ENCODE peak calls at places on chromosomes 11 and 22, in four cellular contexts. R, N, G and D are unnamed samples.

GRCh38 chr22:42326786-42327185 is 56.3 kb upstream of the TCF20 start:
- DNase-seq in R (no peak), N (no peak), G (no peak), D (no peak)

GRCh38 chr11:104433751-104434150 is 269.8 kb upstream of the PDGFD start:
- DNase-seq in R (no peak), N (no peak), G (no peak), D (no peak)

GRCh38 chr11:68998390-68998911 is 14.6 kb downstream of the MRGPRF start:
- DNase-seq in R (no peak), N (peak; percentile 8), G (no peak), D (no peak)

GRCh38 chr11:114340311-114341131 is 44.3 kb downstream of the NNMT start:
- DNase-seq in R (peak; percentile 38), N (peak; percentile 41), G (peak; percentile 55), D (peak; percentile 40)

GRCh38 chr11:117544431-117544830 is 216.8 kb downstream of the CEP164 start:
- DNase-seq in R (no peak), N (no peak), G (no peak), D (no peak)

GRCh38 chr11:43852057-43852636 is 28.5 kb upstream of the ALKBH3 start:
- DNase-seq in R (peak; percentile 67), N (peak; percentile 77), G (peak; percentile 57), D (peak; percentile 71)

GRCh38 chr22:45268958-45269844 is 15.5 kb upstream of the UPK3A start:
- DNase-seq in R (peak; percentile 86), N (peak; percentile 91), G (peak; percentile 98), D (peak; percentile 98)

GRCh38 chr11:35305670-35306382 is 113.5 kb downstream of the SLC1A2 start:
- DNase-seq in R (no peak), N (peak; percentile 65), G (peak; percentile 54), D (peak; percentile 41)

GRCh38 chr11:46273511-46274205 is 3.8 kb upstream of the CREB3L1 start:
- DNase-seq in R (no peak), N (no peak), G (no peak), D (no peak)

GRCh38 chr11:11992813-11993212 is 15.6 kb downstream of the DKK3 start:
- DNase-seq in R (no peak), N (no peak), G (no peak), D (no peak)

GRCh38 chr11:64107300-64107699 is 58.6 kb downstream of the MACROD1 start:
- DNase-seq in R (no peak), N (no peak), G (no peak), D (no peak)

GRCh38 chr11:499201-500076 is 7.6 kb downstream of the RNH1 start:
- DNase-seq in R (no peak), N (no peak), G (no peak), D (no peak)

GRCh38 chr11:27241316-27242122 is 121.5 kb downstream of the CCDC34 start:
- DNase-seq in R (no peak), N (no peak), G (no peak), D (no peak)

GRCh38 chr11:83836883-83837654 is 550.9 kb upstream of the CCDC90B start:
- DNase-seq in R (peak; percentile 26), N (peak; percentile 56), G (peak; percentile 17), D (peak; percentile 53)

GRCh38 chr11:122757201-122757600 is 81.1 kb upstream of the CRTAM start:
- DNase-seq in R (no peak), N (no peak), G (no peak), D (no peak)

GRCh38 chr22:40728731-40729189 is 49.5 kb downstream of the MCHR1 start:
- DNase-seq in R (no peak), N (no peak), G (peak; percentile 49), D (no peak)

GRCh38 chr11:113974741-113975470 is at the start of gene HTR3A:
- DNase-seq in R (peak; percentile 62), N (peak; percentile 63), G (no peak), D (peak; percentile 73)

GRCh38 chr11:122743949-122744876 is 88.7 kb downstream of the UBASH3B start:
- DNase-seq in R (no peak), N (no peak), G (peak; percentile 72), D (no peak)

GRCh38 chr11:15615412-15616096 is 500.8 kb downstream of the INSC start:
- DNase-seq in R (no peak), N (no peak), G (no peak), D (no peak)

GRCh38 chr11:23605001-23605400 is 744.7 kb upstream of the CCDC179 start:
- DNase-seq in R (no peak), N (no peak), G (no peak), D (no peak)

GRCh38 chr22:50250555-50251471 is at the start of gene HDAC10:
- DNase-seq in R (peak; percentile 83), N (peak; percentile 89), G (peak; percentile 87), D (peak; percentile 87)

GRCh38 chr11:122229078-122229477 is 113.1 kb upstream of the BLID start:
- DNase-seq in R (no peak), N (no peak), G (no peak), D (no peak)

GRCh38 chr22:42066133-42066761 is 4.4 kb downstream of the NAGA start:
- DNase-seq in R (no peak), N (no peak), G (no peak), D (no peak)

GRCh38 chr22:21837184-21837979 is 30.1 kb downstream of the MAPK1 start:
- DNase-seq in R (peak; percentile 38), N (no peak), G (no peak), D (no peak)

GRCh38 chr11:67504950-67505561 is at the start of gene PITPNM1:
- DNase-seq in R (peak; percentile 85), N (peak; percentile 78), G (peak; percentile 86), D (peak; percentile 85)

GRCh38 chr22:27594020-27594419 is 207.5 kb downstream of the MN1 start:
- DNase-seq in R (no peak), N (no peak), G (no peak), D (no peak)

GRCh38 chr11:77038029-77038824 is 4.0 kb downstream of the B3GNT6 start:
- DNase-seq in R (peak; percentile 37), N (no peak), G (no peak), D (no peak)

GRCh38 chr22:17167486-17167885 is 8.4 kb upstream of the HDHD5 start:
- DNase-seq in R (no peak), N (no peak), G (no peak), D (no peak)

GRCh38 chr11:67453816-67454732 is 1.1 kb upstream of the CABP4 start:
- DNase-seq in R (no peak), N (no peak), G (no peak), D (no peak)

GRCh38 chr11:129410561-129410960 is 34.9 kb downstream of the BARX2 start:
- DNase-seq in R (no peak), N (no peak), G (no peak), D (no peak)
- TF ChIP-seq CTCF in R (no peak), N (no peak), G (no peak), D (no peak)

GRCh38 chr11:93704237-93704636 is 37.1 kb downstream of the TAF1D start:
- DNase-seq in R (no peak), N (peak; percentile 17), G (no peak), D (no peak)
- TF ChIP-seq CTCF in R (peak; percentile 25), N (no peak), G (no peak), D (no peak)

GRCh38 chr11:120306519-120307242 is 18.4 kb upstream of the TLCD5 start:
- DNase-seq in R (peak; percentile 74), N (peak; percentile 52), G (no peak), D (no peak)
- TF ChIP-seq CTCF in R (peak; percentile 69), N (peak; percentile 34), G (no peak), D (peak; percentile 18)

DNA sequence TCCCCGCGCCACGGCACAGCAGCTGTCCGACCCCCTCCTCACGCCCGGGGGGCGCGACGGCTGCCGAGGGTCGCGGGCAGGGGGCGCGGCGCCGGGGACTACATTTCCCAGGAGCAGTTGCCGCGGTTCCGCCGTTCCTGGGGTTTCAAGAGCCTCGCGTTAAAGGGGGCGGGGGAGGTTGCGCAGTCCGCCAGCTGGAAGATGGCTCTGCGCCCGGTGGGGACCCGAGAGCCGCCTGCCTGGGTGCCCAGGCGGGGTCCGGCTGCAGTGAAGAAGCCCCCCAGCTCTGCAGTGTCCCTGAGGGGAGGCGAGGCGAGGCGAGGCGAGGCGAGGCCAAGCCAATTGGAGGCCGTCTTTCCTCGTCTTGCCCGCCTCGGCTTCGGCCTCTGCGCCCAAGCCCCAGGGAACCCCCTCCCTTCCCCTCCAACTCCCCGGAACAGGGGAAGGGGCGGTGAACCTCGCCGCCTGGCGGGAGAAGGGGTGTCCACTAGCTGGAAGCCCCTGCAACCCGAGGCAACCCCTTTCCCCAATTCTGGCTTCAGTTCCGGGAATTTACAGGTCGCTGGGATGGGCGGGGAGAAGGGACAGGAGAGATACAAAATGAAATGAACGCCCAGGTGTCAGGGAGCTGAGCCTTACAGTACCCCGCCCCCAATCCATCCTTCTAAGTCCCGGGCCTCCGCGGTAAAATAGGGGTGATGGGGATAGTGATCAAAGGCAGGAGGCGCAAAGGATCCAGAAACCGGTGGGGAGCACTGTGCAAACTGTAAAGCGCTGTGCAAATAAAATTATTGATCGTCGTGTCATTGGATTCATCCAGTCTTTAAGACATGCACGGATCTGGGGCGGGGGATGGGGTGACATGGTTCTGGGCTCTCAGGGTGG is 5.2 kb upstream of the GCAT start:
- DNase-seq in R (peak; percentile 51), N (peak; percentile 79), G (peak; percentile 33), D (peak; percentile 81)
- TF ChIP-seq CTCF in R (peak; percentile 20), N (no peak), G (no peak), D (no peak)

GRCh38 chr22:31650391-31650790 is 11.6 kb downstream of the PISD start:
- DNase-seq in R (peak; percentile 37), N (no peak), G (no peak), D (no peak)

GRCh38 chr22:31646186-31647019 is 15.6 kb downstream of the PISD start:
- DNase-seq in R (peak; percentile 70), N (no peak), G (no peak), D (no peak)

GRCh38 chr22:31647921-31648320 is 14.1 kb downstream of the PISD start:
- DNase-seq in R (no peak), N (no peak), G (no peak), D (no peak)

GRCh38 chr22:31647066-31647465 is 14.9 kb downstream of the PISD start:
- DNase-seq in R (no peak), N (no peak), G (no peak), D (no peak)

GRCh38 chr22:31647516-31647915 is 14.5 kb downstream of the PISD start:
- DNase-seq in R (no peak), N (no peak), G (no peak), D (no peak)
- TF ChIP-seq CTCF in R (no peak), N (no peak), G (no peak), D (no peak)